ENCODE peak calls at places on chromosome 12, in six cellular contexts. One of them, this sample, is unnamed.

GRCh38 chr12:113954547-113954946 is 11.6 kb downstream of the RBM19 start:
- DNase-seq in activated CD8-positive, alpha-beta memory T cell treated with anti-CD3 and anti-CD28 coated beads, Interleukin-2, amount 50 U/mL, for 4 hours: no peak
- DNase-seq in Calu3: no peak
- DNase-seq in NCI-H2081: no peak
- DNase-seq in stimulated activated CD4-positive, alpha-beta T cell treated with anti-CD3 and anti-CD28 coated beads, Interleukin-12 subunit alpha, Interleukin-12 subunit beta, amount 100 ng/mL, for 4 hours: no peak
- DNase-seq in T-helper 1 cell: no peak
- DNase-seq in this sample: no peak

GRCh38 chr12:121503395-121503794 is 77.4 kb downstream of the KDM2B start:
- DNase-seq in activated CD8-positive, alpha-beta memory T cell treated with anti-CD3 and anti-CD28 coated beads, Interleukin-2, amount 50 U/mL, for 4 hours: no peak
- DNase-seq in Calu3: no peak
- DNase-seq in NCI-H2081: no peak
- DNase-seq in stimulated activated CD4-positive, alpha-beta T cell treated with anti-CD3 and anti-CD28 coated beads, Interleukin-12 subunit alpha, Interleukin-12 subunit beta, amount 100 ng/mL, for 4 hours: no peak
- DNase-seq in T-helper 1 cell: no peak
- DNase-seq in this sample: no peak

GRCh38 chr12:83473408-83474095 is 786.8 kb downstream of the TMTC2 start:
- DNase-seq in activated CD8-positive, alpha-beta memory T cell treated with anti-CD3 and anti-CD28 coated beads, Interleukin-2, amount 50 U/mL, for 4 hours: no peak
- DNase-seq in Calu3: no peak
- DNase-seq in NCI-H2081: no peak
- DNase-seq in stimulated activated CD4-positive, alpha-beta T cell treated with anti-CD3 and anti-CD28 coated beads, Interleukin-12 subunit alpha, Interleukin-12 subunit beta, amount 100 ng/mL, for 4 hours: no peak
- DNase-seq in T-helper 1 cell: no peak
- DNase-seq in this sample: no peak

GRCh38 chr12:14327717-14328116 is 37.8 kb upstream of the ATF7IP start:
- DNase-seq in activated CD8-positive, alpha-beta memory T cell treated with anti-CD3 and anti-CD28 coated beads, Interleukin-2, amount 50 U/mL, for 4 hours: no peak
- DNase-seq in Calu3: no peak
- DNase-seq in NCI-H2081: no peak
- DNase-seq in stimulated activated CD4-positive, alpha-beta T cell treated with anti-CD3 and anti-CD28 coated beads, Interleukin-12 subunit alpha, Interleukin-12 subunit beta, amount 100 ng/mL, for 4 hours: no peak
- DNase-seq in T-helper 1 cell: no peak
- DNase-seq in this sample: no peak

GRCh38 chr12:19575307-19576243 is 136.3 kb downstream of the AEBP2 start:
- DNase-seq in activated CD8-positive, alpha-beta memory T cell treated with anti-CD3 and anti-CD28 coated beads, Interleukin-2, amount 50 U/mL, for 4 hours: no peak
- DNase-seq in Calu3: peak; percentile 13
- DNase-seq in NCI-H2081: peak; percentile 88
- DNase-seq in stimulated activated CD4-positive, alpha-beta T cell treated with anti-CD3 and anti-CD28 coated beads, Interleukin-12 subunit alpha, Interleukin-12 subunit beta, amount 100 ng/mL, for 4 hours: no peak
- DNase-seq in T-helper 1 cell: no peak
- DNase-seq in this sample: peak; percentile 91

GRCh38 chr12:100239589-100239988 is 27.3 kb downstream of the DEPDC4 start:
- DNase-seq in activated CD8-positive, alpha-beta memory T cell treated with anti-CD3 and anti-CD28 coated beads, Interleukin-2, amount 50 U/mL, for 4 hours: no peak
- DNase-seq in Calu3: no peak
- DNase-seq in NCI-H2081: no peak
- DNase-seq in stimulated activated CD4-positive, alpha-beta T cell treated with anti-CD3 and anti-CD28 coated beads, Interleukin-12 subunit alpha, Interleukin-12 subunit beta, amount 100 ng/mL, for 4 hours: no peak
- DNase-seq in T-helper 1 cell: no peak
- DNase-seq in this sample: no peak

GRCh38 chr12:31279525-31279924 is 46.4 kb downstream of the SINHCAF start:
- DNase-seq in activated CD8-positive, alpha-beta memory T cell treated with anti-CD3 and anti-CD28 coated beads, Interleukin-2, amount 50 U/mL, for 4 hours: no peak
- DNase-seq in Calu3: no peak
- DNase-seq in NCI-H2081: no peak
- DNase-seq in stimulated activated CD4-positive, alpha-beta T cell treated with anti-CD3 and anti-CD28 coated beads, Interleukin-12 subunit alpha, Interleukin-12 subunit beta, amount 100 ng/mL, for 4 hours: no peak
- DNase-seq in T-helper 1 cell: no peak
- DNase-seq in this sample: no peak

GRCh38 chr12:122528992-122529391 is 1.9 kb downstream of the KNTC1 start:
- DNase-seq in activated CD8-positive, alpha-beta memory T cell treated with anti-CD3 and anti-CD28 coated beads, Interleukin-2, amount 50 U/mL, for 4 hours: no peak
- DNase-seq in Calu3: no peak
- DNase-seq in NCI-H2081: no peak
- DNase-seq in stimulated activated CD4-positive, alpha-beta T cell treated with anti-CD3 and anti-CD28 coated beads, Interleukin-12 subunit alpha, Interleukin-12 subunit beta, amount 100 ng/mL, for 4 hours: no peak
- DNase-seq in T-helper 1 cell: no peak
- DNase-seq in this sample: no peak

GRCh38 chr12:15613981-15614380 is 175.2 kb downstream of the EPS8 start:
- DNase-seq in activated CD8-positive, alpha-beta memory T cell treated with anti-CD3 and anti-CD28 coated beads, Interleukin-2, amount 50 U/mL, for 4 hours: no peak
- DNase-seq in Calu3: no peak
- DNase-seq in NCI-H2081: no peak
- DNase-seq in stimulated activated CD4-positive, alpha-beta T cell treated with anti-CD3 and anti-CD28 coated beads, Interleukin-12 subunit alpha, Interleukin-12 subunit beta, amount 100 ng/mL, for 4 hours: no peak
- DNase-seq in T-helper 1 cell: no peak
- DNase-seq in this sample: no peak

This sample was measured in NCI-H2029 treated with DMSO at 0.1 percent for 48 hours.